ENCODE peak calls at places on chromosome 11, in five cellular contexts. One of them, this sample, is unnamed.

GRCh38 chr11:45864041-45864440 is 16.8 kb downstream of the CRY2 start:
- DNase-seq in stimulated activated CD8-positive, alpha-beta memory T cell treated with anti-CD3 and anti-CD28 coated beads, Interleukin-4, amount 100 ng/mL, for 24 hours: no peak
- DNase-seq in HL-60: no peak
- DNase-seq in stromal cell of bone marrow: no peak
- DNase-seq in cardiac muscle cell: no peak
- DNase-seq in this sample: no peak

GRCh38 chr11:96187779-96188624 is 155.0 kb downstream of the MAML2 start:
- DNase-seq in stimulated activated CD8-positive, alpha-beta memory T cell treated with anti-CD3 and anti-CD28 coated beads, Interleukin-4, amount 100 ng/mL, for 24 hours: no peak
- DNase-seq in HL-60: no peak
- DNase-seq in stromal cell of bone marrow: peak
- DNase-seq in cardiac muscle cell: no peak
- DNase-seq in this sample: no peak

GRCh38 chr11:65506770-65507485 is 8.1 kb downstream of the MALAT1 start:
- DNase-seq in stimulated activated CD8-positive, alpha-beta memory T cell treated with anti-CD3 and anti-CD28 coated beads, Interleukin-4, amount 100 ng/mL, for 24 hours: no peak
- DNase-seq in HL-60: no peak
- DNase-seq in stromal cell of bone marrow: peak
- DNase-seq in cardiac muscle cell: peak
- DNase-seq in this sample: no peak

GRCh38 chr11:106001304-106002012 is 20.6 kb downstream of the MSANTD4 start:
- DNase-seq in stimulated activated CD8-positive, alpha-beta memory T cell treated with anti-CD3 and anti-CD28 coated beads, Interleukin-4, amount 100 ng/mL, for 24 hours: no peak
- DNase-seq in HL-60: no peak
- DNase-seq in stromal cell of bone marrow: no peak
- DNase-seq in cardiac muscle cell: no peak
- DNase-seq in this sample: no peak

GRCh38 chr11:19827399-19828135 is 114.9 kb downstream of the NAV2 start:
- DNase-seq in stimulated activated CD8-positive, alpha-beta memory T cell treated with anti-CD3 and anti-CD28 coated beads, Interleukin-4, amount 100 ng/mL, for 24 hours: no peak
- DNase-seq in HL-60: no peak
- DNase-seq in stromal cell of bone marrow: no peak
- DNase-seq in cardiac muscle cell: no peak
- DNase-seq in this sample: no peak

GRCh38 chr11:66626926-66627325 is 10.5 kb downstream of the RBM14 start:
- DNase-seq in stimulated activated CD8-positive, alpha-beta memory T cell treated with anti-CD3 and anti-CD28 coated beads, Interleukin-4, amount 100 ng/mL, for 24 hours: no peak
- DNase-seq in HL-60: no peak
- DNase-seq in stromal cell of bone marrow: no peak
- DNase-seq in cardiac muscle cell: no peak
- DNase-seq in this sample: no peak

GRCh38 chr11:43399983-43400630 is 41.4 kb downstream of the TTC17 start:
- DNase-seq in stimulated activated CD8-positive, alpha-beta memory T cell treated with anti-CD3 and anti-CD28 coated beads, Interleukin-4, amount 100 ng/mL, for 24 hours: no peak
- DNase-seq in HL-60: no peak
- DNase-seq in stromal cell of bone marrow: no peak
- DNase-seq in cardiac muscle cell: no peak
- DNase-seq in this sample: no peak

GRCh38 chr11:10550988-10551657 is 10.1 kb upstream of the RNF141 start:
- DNase-seq in stimulated activated CD8-positive, alpha-beta memory T cell treated with anti-CD3 and anti-CD28 coated beads, Interleukin-4, amount 100 ng/mL, for 24 hours: no peak
- DNase-seq in HL-60: no peak
- DNase-seq in stromal cell of bone marrow: no peak
- DNase-seq in cardiac muscle cell: no peak
- DNase-seq in this sample: no peak

GRCh38 chr11:38971141-38971540 is 2373.1 kb upstream of the RAG2 start:
- DNase-seq in stimulated activated CD8-positive, alpha-beta memory T cell treated with anti-CD3 and anti-CD28 coated beads, Interleukin-4, amount 100 ng/mL, for 24 hours: no peak
- DNase-seq in HL-60: no peak
- DNase-seq in stromal cell of bone marrow: no peak
- DNase-seq in cardiac muscle cell: no peak
- DNase-seq in this sample: no peak

GRCh38 chr11:64245797-64246623 is 733 bp downstream of the PPP1R14B start:
- DNase-seq in stimulated activated CD8-positive, alpha-beta memory T cell treated with anti-CD3 and anti-CD28 coated beads, Interleukin-4, amount 100 ng/mL, for 24 hours: peak
- DNase-seq in HL-60: no peak
- DNase-seq in stromal cell of bone marrow: peak
- DNase-seq in cardiac muscle cell: no peak
- DNase-seq in this sample: no peak

GRCh38 chr11:70948855-70949551 is 303.4 kb downstream of the SHANK2 start:
- DNase-seq in stimulated activated CD8-positive, alpha-beta memory T cell treated with anti-CD3 and anti-CD28 coated beads, Interleukin-4, amount 100 ng/mL, for 24 hours: no peak
- DNase-seq in HL-60: no peak
- DNase-seq in stromal cell of bone marrow: no peak
- DNase-seq in cardiac muscle cell: no peak
- DNase-seq in this sample: no peak

GRCh38 chr11:102111787-102112653 is 1.8 kb downstream of the YAP1 start:
- DNase-seq in stimulated activated CD8-positive, alpha-beta memory T cell treated with anti-CD3 and anti-CD28 coated beads, Interleukin-4, amount 100 ng/mL, for 24 hours: no peak
- DNase-seq in HL-60: no peak
- DNase-seq in stromal cell of bone marrow: peak
- DNase-seq in cardiac muscle cell: peak
- DNase-seq in this sample: no peak

GRCh38 chr11:41250408-41250807 is 209.0 kb downstream of the LRRC4C start:
- DNase-seq in stimulated activated CD8-positive, alpha-beta memory T cell treated with anti-CD3 and anti-CD28 coated beads, Interleukin-4, amount 100 ng/mL, for 24 hours: no peak
- DNase-seq in HL-60: no peak
- DNase-seq in stromal cell of bone marrow: no peak
- DNase-seq in cardiac muscle cell: no peak
- DNase-seq in this sample: no peak

This sample was measured in GM12891.